ENCODE peak calls at places on chromosomes 3 and 15, in seven cellular contexts. H is T-helper 1 cell; Z is stimulated activated CD4-positive, alpha-beta T cell treated with anti-CD3 and anti-CD28 coated beads, Interleukin-2, amount 100 ng/mL, for 48 hours; L is activated naive CD8-positive, alpha-beta T cell treated with anti-CD3 and anti-CD28 coated beads for 36 hours; J is Kasumi-1; S is neuronal stem cell; G is H9. R is an unnamed sample.

GRCh38 chr15:79366691-79367090 is 55.8 kb downstream of the TMED3 start:
- DNase-seq in G (no peak), S (no peak), Z (no peak), J (no peak), H (no peak), L (no peak), R (no peak)

GRCh38 chr3:184748219-184749135 is 36.6 kb upstream of the MAGEF1 start:
- DNase-seq in Z (no peak), J (peak), G (peak), L (no peak), H (no peak), S (no peak), R (no peak)

GRCh38 chr3:81352867-81353266 is 408.6 kb downstream of the GBE1 start:
- DNase-seq in S (no peak), Z (no peak), J (peak), L (no peak), G (peak), H (no peak), R (no peak)

GRCh38 chr3:124351430-124352142 is 359.7 kb upstream of the ROPN1 start:
- DNase-seq in L (no peak), G (peak), Z (no peak), H (no peak), J (peak), S (peak), R (peak)

GRCh38 chr3:3178498-3179328 is 778 bp downstream of the CRBN start:
- DNase-seq in Z (no peak), H (no peak), S (no peak), L (no peak), J (no peak), G (no peak), R (no peak)

GRCh38 chr3:61181874-61182273 is 69.4 kb downstream of the FHIT start:
- DNase-seq in H (no peak), J (peak), Z (no peak), G (no peak), L (peak), S (no peak), R (no peak)

GRCh38 chr3:55946574-55947160 is 459.6 kb upstream of the WNT5A start:
- DNase-seq in S (no peak), G (no peak), H (no peak), L (no peak), Z (no peak), J (no peak), R (no peak)

GRCh38 chr3:148379763-148380162 is 317.9 kb upstream of the AGTR1 start:
- DNase-seq in G (no peak), J (peak), Z (no peak), L (no peak), S (peak), H (no peak), R (no peak)

GRCh38 chr3:29697989-29698388 is 417.1 kb downstream of the RBMS3 start:
- DNase-seq in H (no peak), Z (no peak), S (no peak), G (no peak), L (no peak), J (no peak), R (no peak)

GRCh38 chr15:51869074-51869425 is 39.6 kb downstream of the TMOD3 start:
- DNase-seq in G (no peak), H (no peak), J (no peak), S (no peak), Z (no peak), L (no peak), R (no peak)

GRCh38 chr3:189914799-189915198 is 205.9 kb downstream of the P3H2 start:
- DNase-seq in J (no peak), Z (no peak), S (no peak), G (no peak), L (no peak), H (no peak), R (no peak)

R was measured in glutamatergic neuron.